ENCODE peak calls at places on chromosomes 1 and 21, in six cellular contexts. G is activated naive CD8-positive, alpha-beta T cell treated with anti-CD3 and anti-CD28 coated beads for 36 hours; H is prostate gland; L is RKO; Q is mesenteric fat pad; T is M059J. J is an unnamed sample.
A peak's percentile ranks its signal among the peaks of the same experiment; 100 is the strongest.

GRCh38 chr1:8858888-8859706 is 19.4 kb downstream of the ENO1 start:
- DNase-seq in G (peak; percentile 36), H (peak; percentile 45), L (peak; percentile 76), Q (no peak), T (peak; percentile 81), J (no peak)

GRCh38 chr1:15620155-15620545 is 2.9 kb downstream of the DDI2 start:
- DNase-seq in G (no peak), H (no peak), L (peak; percentile 64), Q (no peak), T (peak; percentile 73), J (no peak)

GRCh38 chr1:119590377-119590776 is 57.7 kb downstream of the ZNF697 start:
- DNase-seq in G (no peak), H (no peak), L (no peak), Q (no peak), T (no peak), J (no peak)

GRCh38 chr21:27380303-27380702 is 413.4 kb upstream of the ADAMTS5 start:
- DNase-seq in G (no peak), H (no peak), L (no peak), Q (no peak), T (no peak), J (no peak)

GRCh38 chr1:229007167-229007566 is 263.7 kb upstream of the RAB4A start:
- DNase-seq in G (no peak), H (no peak), L (no peak), Q (peak; percentile 57), T (no peak), J (no peak)

GRCh38 chr1:57470028-57470427 is 46.2 kb upstream of the DAB1 start:
- DNase-seq in G (no peak), H (no peak), L (no peak), Q (no peak), T (peak; percentile 62), J (no peak)

GRCh38 chr21:31502537-31503143 is 156.9 kb upstream of the SOD1 start:
- DNase-seq in G (no peak), H (no peak), L (no peak), Q (no peak), T (no peak), J (no peak)

GRCh38 chr21:32448803-32449594 is 36.5 kb downstream of the EVA1C start:
- DNase-seq in G (no peak), H (no peak), L (no peak), Q (no peak), T (peak; percentile 78), J (no peak)

GRCh38 chr1:151970641-151971040 is 23.0 kb downstream of the S100A10 start:
- DNase-seq in G (no peak), H (no peak), L (no peak), Q (no peak), T (no peak), J (no peak)

GRCh38 chr1:167474191-167474641 is 44.1 kb downstream of the CD247 start:
- DNase-seq in G (no peak), H (no peak), L (no peak), Q (peak; percentile 80), T (no peak), J (no peak)

GRCh38 chr1:116763116-116763786 is 9.0 kb downstream of the CD2 start:
- DNase-seq in G (peak; percentile 73), H (no peak), L (no peak), Q (no peak), T (no peak), J (no peak)

GRCh38 chr1:25020851-25021585 is 90.9 kb upstream of the RUNX3 start:
- DNase-seq in G (no peak), H (no peak), L (no peak), Q (no peak), T (no peak), J (no peak)

GRCh38 chr1:4976859-4977440 is 322.5 kb downstream of the AJAP1 start:
- DNase-seq in G (no peak), H (no peak), L (no peak), Q (peak; percentile 71), T (no peak), J (no peak)

GRCh38 chr1:60463786-60464185 is 390.2 kb upstream of the C1orf87 start:
- DNase-seq in G (no peak), H (no peak), L (no peak), Q (no peak), T (no peak), J (no peak)

GRCh38 chr1:204435246-204435885 is 23.7 kb upstream of the PPP1R15B start:
- DNase-seq in G (no peak), H (no peak), L (no peak), Q (no peak), T (no peak), J (no peak)

GRCh38 chr1:76862447-76862846 is 4.8 kb upstream of the ST6GALNAC5 start:
- DNase-seq in G (no peak), H (no peak), L (peak; percentile 15), Q (no peak), T (peak; percentile 81), J (no peak)

GRCh38 chr1:7940745-7941436 is at the start of gene TNFRSF9:
- DNase-seq in G (peak; percentile 86), H (no peak), L (no peak), Q (no peak), T (peak; percentile 70), J (no peak)

GRCh38 chr1:205826975-205827374 is 14.0 kb upstream of the SLC41A1 start:
- DNase-seq in G (no peak), H (no peak), L (no peak), Q (no peak), T (no peak), J (no peak)

GRCh38 chr1:202122639-202123335 is at the start of gene GPR37L1:
- DNase-seq in G (no peak), H (no peak), L (peak; percentile 43), Q (no peak), T (peak; percentile 56), J (no peak)

GRCh38 chr1:160779662-160780397 is 16.1 kb upstream of the LY9 start:
- DNase-seq in G (peak; percentile 59), H (no peak), L (peak; percentile 49), Q (no peak), T (peak; percentile 26), J (no peak)

GRCh38 chr1:47934243-47934805 is 62.9 kb downstream of the TRABD2B start:
- DNase-seq in G (no peak), H (peak; percentile 39), L (no peak), Q (peak; percentile 88), T (peak; percentile 16), J (no peak)

GRCh38 chr1:151443846-151444790 is 15.2 kb downstream of the POGZ start:
- DNase-seq in G (peak; percentile 46), H (peak; percentile 71), L (peak; percentile 85), Q (no peak), T (peak; percentile 91), J (no peak)

GRCh38 chr1:167373398-167373797 is 144.9 kb downstream of the CD247 start:
- DNase-seq in G (no peak), H (no peak), L (no peak), Q (no peak), T (no peak), J (no peak)

GRCh38 chr1:72284084-72284397 is 1.7 kb upstream of the NEGR1 start:
- DNase-seq in G (no peak), H (no peak), L (no peak), Q (no peak), T (peak; percentile 52), J (peak; percentile 73)

J was measured in NCI-H187.